ENCODE peak calls at places on chromosomes 16 and 17, in five cellular contexts. One of them, this sample, is unnamed.

GRCh38 chr17:47218896-47219430 is 9.8 kb downstream of the MYL4 start:
- DNase-seq in GM12878: no peak
- DNase-seq in H1: no peak
- DNase-seq in NT2/D1: no peak
- DNase-seq in HepG2: no peak
- DNase-seq in this sample: no peak

GRCh38 chr16:88012360-88012759 is 61.1 kb downstream of the BANP start:
- DNase-seq in H1: no peak
- DNase-seq in GM12878: no peak
- DNase-seq in HepG2: no peak
- DNase-seq in NT2/D1: no peak
- DNase-seq in this sample: no peak

GRCh38 chr17:77372444-77373297 is 231.9 kb downstream of the SEC14L1 start:
- DNase-seq in H1: peak
- DNase-seq in GM12878: no peak
- DNase-seq in HepG2: peak
- DNase-seq in NT2/D1: no peak
- DNase-seq in this sample: peak

GRCh38 chr17:6554871-6555330 is 1.5 kb downstream of the PITPNM3 start:
- DNase-seq in NT2/D1: no peak
- DNase-seq in H1: no peak
- DNase-seq in HepG2: no peak
- DNase-seq in GM12878: no peak
- DNase-seq in this sample: no peak

GRCh38 chr17:51807460-51807859 is 351.1 kb downstream of the CA10 start:
- DNase-seq in H1: no peak
- DNase-seq in GM12878: no peak
- DNase-seq in HepG2: no peak
- DNase-seq in NT2/D1: no peak
- DNase-seq in this sample: no peak

GRCh38 chr17:44687752-44688151 is 1.8 kb downstream of the CCDC43 start:
- DNase-seq in HepG2: no peak
- DNase-seq in GM12878: no peak
- DNase-seq in H1: no peak
- DNase-seq in NT2/D1: no peak
- DNase-seq in this sample: no peak

GRCh38 chr17:13230908-13231307 is 213.1 kb upstream of the ELAC2 start:
- DNase-seq in GM12878: no peak
- DNase-seq in H1: no peak
- DNase-seq in HepG2: no peak
- DNase-seq in NT2/D1: no peak
- DNase-seq in this sample: no peak

GRCh38 chr17:4973431-4973830 is 5.8 kb upstream of the SPAG7 start:
- DNase-seq in H1: no peak
- DNase-seq in HepG2: no peak
- DNase-seq in NT2/D1: no peak
- DNase-seq in GM12878: no peak
- DNase-seq in this sample: no peak

GRCh38 chr17:80939151-80940145 is 52.2 kb upstream of the CHMP6 start:
- DNase-seq in H1: no peak
- DNase-seq in GM12878: no peak
- DNase-seq in NT2/D1: no peak
- DNase-seq in HepG2: no peak
- DNase-seq in this sample: no peak

GRCh38 chr17:50953831-50954601 is 87.9 kb upstream of the TOB1 start:
- DNase-seq in H1: no peak
- DNase-seq in GM12878: no peak
- DNase-seq in NT2/D1: no peak
- DNase-seq in HepG2: no peak
- DNase-seq in this sample: peak

GRCh38 chr17:40646791-40647548 is 648 bp downstream of the SMARCE1 start:
- DNase-seq in GM12878: no peak
- DNase-seq in HepG2: peak
- DNase-seq in NT2/D1: no peak
- DNase-seq in H1: no peak
- DNase-seq in this sample: peak

GRCh38 chr16:71840052-71840451 is 5.7 kb upstream of the ATXN1L start:
- DNase-seq in H1: no peak
- DNase-seq in NT2/D1: no peak
- DNase-seq in GM12878: no peak
- DNase-seq in HepG2: no peak
- DNase-seq in this sample: no peak

GRCh38 chr16:46736695-46737094 is 11.4 kb downstream of the MYLK3 start:
- DNase-seq in GM12878: no peak
- DNase-seq in HepG2: no peak
- DNase-seq in NT2/D1: no peak
- DNase-seq in H1: no peak
- DNase-seq in this sample: no peak

GRCh38 chr17:3771140-3771539 is 29.8 kb downstream of the ITGAE start:
- DNase-seq in GM12878: no peak
- DNase-seq in HepG2: no peak
- DNase-seq in NT2/D1: no peak
- DNase-seq in H1: no peak
- DNase-seq in this sample: no peak

GRCh38 chr16:54633943-54634362 is 296.7 kb upstream of the IRX5 start:
- DNase-seq in GM12878: no peak
- DNase-seq in H1: peak
- DNase-seq in NT2/D1: no peak
- DNase-seq in HepG2: peak
- DNase-seq in this sample: peak

GRCh38 chr17:18356624-18357023 is 6.7 kb downstream of the SHMT1 start:
- DNase-seq in GM12878: no peak
- DNase-seq in HepG2: no peak
- DNase-seq in NT2/D1: no peak
- DNase-seq in H1: no peak
- DNase-seq in this sample: no peak

GRCh38 chr17:4509402-4509801 is 10.7 kb downstream of the SPNS2 start:
- DNase-seq in H1: no peak
- DNase-seq in HepG2: no peak
- DNase-seq in NT2/D1: no peak
- DNase-seq in GM12878: peak
- DNase-seq in this sample: no peak

GRCh38 chr17:50264263-50265113 is 9.8 kb upstream of the TMEM92 start:
- DNase-seq in HepG2: no peak
- DNase-seq in NT2/D1: no peak
- DNase-seq in H1: peak
- DNase-seq in GM12878: no peak
- DNase-seq in this sample: no peak

GRCh38 chr17:41782142-41782541 is 4.4 kb downstream of the JUP start:
- DNase-seq in GM12878: no peak
- DNase-seq in NT2/D1: no peak
- DNase-seq in H1: no peak
- DNase-seq in HepG2: no peak
- DNase-seq in this sample: no peak

GRCh38 chr17:65531508-65532431 is 29.7 kb downstream of the AXIN2 start:
- DNase-seq in HepG2: no peak
- DNase-seq in NT2/D1: no peak
- DNase-seq in GM12878: no peak
- DNase-seq in H1: no peak
- DNase-seq in this sample: peak

GRCh38 chr17:65533056-65533745 is 28.2 kb downstream of the AXIN2 start:
- DNase-seq in HepG2: no peak
- DNase-seq in H1: no peak
- DNase-seq in NT2/D1: no peak
- DNase-seq in GM12878: no peak
- DNase-seq in this sample: no peak

GRCh38 chr17:65535777-65536572 is 25.5 kb downstream of the AXIN2 start:
- DNase-seq in H1: no peak
- DNase-seq in HepG2: no peak
- DNase-seq in GM12878: no peak
- DNase-seq in NT2/D1: no peak
- DNase-seq in this sample: no peak

GRCh38 chr17:65532491-65532890 is 29.0 kb downstream of the AXIN2 start:
- DNase-seq in HepG2: no peak
- DNase-seq in H1: no peak
- DNase-seq in NT2/D1: no peak
- DNase-seq in GM12878: no peak
- DNase-seq in this sample: no peak

GRCh38 chr17:65533855-65534457 is 27.5 kb downstream of the AXIN2 start:
- DNase-seq in HepG2: no peak
- DNase-seq in NT2/D1: no peak
- DNase-seq in GM12878: no peak
- DNase-seq in H1: no peak
- DNase-seq in this sample: no peak
- TF ChIP-seq SUZ12 in HepG2: no peak
- TF ChIP-seq SUZ12 in NT2/D1: no peak
- TF ChIP-seq SUZ12 in GM12878: no peak
- TF ChIP-seq SUZ12 in H1: no peak
- TF ChIP-seq SUZ12 in this sample: no peak

DNA sequence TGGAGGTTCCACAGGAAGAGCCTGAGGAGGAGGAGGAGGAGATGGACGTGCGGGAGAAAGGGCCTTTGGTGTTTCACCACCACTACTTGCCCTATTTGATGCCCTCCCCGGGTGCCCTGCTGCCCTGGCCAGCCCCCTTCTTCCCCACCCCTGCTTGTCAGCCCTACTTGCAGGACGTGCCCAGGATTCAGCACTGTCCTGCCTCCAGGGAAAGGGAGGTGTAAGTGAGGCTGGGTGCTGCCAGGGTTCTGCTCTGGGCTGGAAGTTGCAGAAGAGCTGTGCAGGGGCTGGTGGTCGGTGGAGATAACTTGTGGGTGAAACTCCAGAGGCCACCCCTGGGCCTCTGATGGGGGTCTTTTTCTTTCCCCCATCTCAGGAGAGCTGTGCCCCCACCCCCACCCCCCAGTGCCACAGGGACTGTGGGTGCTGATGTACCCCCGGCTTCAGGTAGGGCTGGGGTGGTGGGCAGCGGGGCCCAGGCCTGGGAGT is 3.0 kb downstream of the PRR29 start:
- DNase-seq in GM12878: no peak
- DNase-seq in NT2/D1: no peak
- DNase-seq in H1: no peak
- DNase-seq in HepG2: no peak
- DNase-seq in this sample: no peak
- TF ChIP-seq SUZ12 in GM12878: no peak
- TF ChIP-seq SUZ12 in NT2/D1: no peak
- TF ChIP-seq SUZ12 in H1: no peak
- TF ChIP-seq SUZ12 in HepG2: no peak
- TF ChIP-seq SUZ12 in this sample: no peak

GRCh38 chr17:12229315-12229714 is 208.6 kb downstream of the MAP2K4 start:
- DNase-seq in H1: no peak
- DNase-seq in NT2/D1: no peak
- DNase-seq in GM12878: no peak
- DNase-seq in HepG2: no peak
- DNase-seq in this sample: no peak
- TF ChIP-seq SUZ12 in H1: no peak
- TF ChIP-seq SUZ12 in NT2/D1: no peak
- TF ChIP-seq SUZ12 in GM12878: no peak
- TF ChIP-seq SUZ12 in HepG2: no peak
- TF ChIP-seq SUZ12 in this sample: no peak

GRCh38 chr17:2403044-2403443 is 2.2 kb upstream of the MNT start:
- DNase-seq in NT2/D1: no peak
- DNase-seq in HepG2: no peak
- DNase-seq in GM12878: no peak
- DNase-seq in H1: no peak
- DNase-seq in this sample: no peak

GRCh38 chr17:2406271-2406902 is 5.5 kb upstream of the MNT start:
- DNase-seq in HepG2: no peak
- DNase-seq in H1: no peak
- DNase-seq in NT2/D1: no peak
- DNase-seq in GM12878: no peak
- DNase-seq in this sample: no peak

GRCh38 chr17:2410951-2411350 is 10.1 kb upstream of the MNT start:
- DNase-seq in HepG2: no peak
- DNase-seq in GM12878: no peak
- DNase-seq in NT2/D1: no peak
- DNase-seq in H1: no peak
- DNase-seq in this sample: no peak

GRCh38 chr17:2405247-2405926 is 4.5 kb upstream of the MNT start:
- DNase-seq in HepG2: no peak
- DNase-seq in NT2/D1: no peak
- DNase-seq in GM12878: no peak
- DNase-seq in H1: no peak
- DNase-seq in this sample: no peak

GRCh38 chr17:2406903-2407790 is 6.3 kb upstream of the MNT start:
- DNase-seq in NT2/D1: no peak
- DNase-seq in H1: no peak
- DNase-seq in GM12878: no peak
- DNase-seq in HepG2: no peak
- DNase-seq in this sample: no peak
- TF ChIP-seq SUZ12 in NT2/D1: no peak
- TF ChIP-seq SUZ12 in H1: no peak
- TF ChIP-seq SUZ12 in GM12878: no peak
- TF ChIP-seq SUZ12 in HepG2: no peak
- TF ChIP-seq SUZ12 in this sample: no peak

GRCh38 chr17:43341705-43342600 is 56.8 kb upstream of the ARL4D start:
- DNase-seq in HepG2: no peak
- DNase-seq in NT2/D1: no peak
- DNase-seq in H1: no peak
- DNase-seq in GM12878: no peak
- DNase-seq in this sample: no peak
- TF ChIP-seq SUZ12 in HepG2: no peak
- TF ChIP-seq SUZ12 in NT2/D1: no peak
- TF ChIP-seq SUZ12 in H1: no peak
- TF ChIP-seq SUZ12 in GM12878: no peak
- TF ChIP-seq SUZ12 in this sample: no peak